ENCODE peak calls at places on chromosome 11, in eight cellular contexts. Z is Right ventricle myocardium inferior, M is left cardiac atrium, H is heart left ventricle, W is left ventricle myocardium superior, G is gastroesophageal sphincter, R is SK-N-SH treated with all-trans-retinoic acid at 6 μM for 48 hours, C is esophagus mucosa. L is an unnamed sample.

GRCh38 chr11:1573847-1574255 is 1.8 kb upstream of the DUSP8 start:
- ATAC-seq in Z (no peak), M (peak; percentile 12), H (peak; percentile 12), W (peak; percentile 21), G (no peak), R (peak; percentile 43), C (peak; percentile 33), L (peak; percentile 51)

GRCh38 chr11:112355726-112356125 is 95.1 kb upstream of the PLET1 start:
- ATAC-seq in Z (no peak), M (peak; percentile 94), H (peak; percentile 76), W (peak; percentile 41), G (peak; percentile 19), R (peak; percentile 93), C (peak; percentile 65), L (no peak)

GRCh38 chr11:126293726-126294125 is 10.1 kb upstream of the DCPS start:
- ATAC-seq in Z (no peak), M (no peak), H (peak; percentile 28), W (no peak), G (no peak), R (no peak), C (no peak), L (no peak)

GRCh38 chr11:95363189-95363588 is 132.2 kb upstream of the SESN3 start:
- ATAC-seq in Z (no peak), M (no peak), H (no peak), W (no peak), G (no peak), R (no peak), C (no peak), L (no peak)

GRCh38 chr11:95134491-95134890 is 44.8 kb downstream of the ENDOD1 start:
- ATAC-seq in Z (peak; percentile 52), M (peak; percentile 95), H (peak; percentile 75), W (peak; percentile 65), G (no peak), R (peak; percentile 97), C (peak; percentile 100), L (no peak)

GRCh38 chr11:8672346-8672745 is 10.1 kb downstream of the TRIM66 start:
- ATAC-seq in Z (no peak), M (no peak), H (no peak), W (no peak), G (no peak), R (no peak), C (no peak), L (no peak)

GRCh38 chr11:108198833-108199232 is 23.6 kb downstream of the NPAT start:
- ATAC-seq in Z (peak; percentile 40), M (peak; percentile 59), H (peak; percentile 48), W (peak; percentile 27), G (no peak), R (no peak), C (peak; percentile 92), L (no peak)

GRCh38 chr11:862028-862703 is 19.5 kb downstream of the TSPAN4 start:
- ATAC-seq in Z (peak; percentile 18), M (peak; percentile 2), H (no peak), W (no peak), G (peak; percentile 4), R (no peak), C (no peak), L (no peak)

GRCh38 chr11:47336595-47336994 is 15.9 kb downstream of the MYBPC3 start:
- ATAC-seq in Z (no peak), M (no peak), H (no peak), W (peak; percentile 1), G (no peak), R (no peak), C (no peak), L (no peak)

GRCh38 chr11:2708757-2709281 is 9.0 kb upstream of the KCNQ1OT1 start:
- ATAC-seq in Z (peak; percentile 18), M (peak; percentile 42), H (peak; percentile 6), W (peak; percentile 60), G (peak; percentile 37), R (no peak), C (no peak), L (no peak)

GRCh38 chr11:61656347-61657077 is 23.7 kb upstream of the DAGLA start:
- ATAC-seq in Z (no peak), M (no peak), H (peak; percentile 14), W (no peak), G (no peak), R (no peak), C (peak; percentile 43), L (peak; percentile 78)

GRCh38 chr11:27391336-27392015 is 28.5 kb upstream of the CCDC34 start:
- ATAC-seq in Z (no peak), M (peak; percentile 40), H (no peak), W (peak; percentile 26), G (no peak), R (no peak), C (peak; percentile 33), L (no peak)

GRCh38 chr11:57406337-57406904 is 16.0 kb upstream of the PRG2 start:
- ATAC-seq in Z (peak; percentile 54), M (peak; percentile 77), H (peak; percentile 79), W (peak; percentile 77), G (peak; percentile 39), R (no peak), C (peak; percentile 40), L (peak; percentile 91)

GRCh38 chr11:6357222-6357621 is 33.1 kb upstream of the SMPD1 start:
- ATAC-seq in Z (peak; percentile 74), M (peak; percentile 84), H (peak; percentile 52), W (peak; percentile 52), G (peak; percentile 84), R (peak; percentile 55), C (peak; percentile 35), L (peak; percentile 66)

GRCh38 chr11:66326261-66327111 is 9.6 kb upstream of the CD248 start:
- ATAC-seq in Z (peak; percentile 62), M (peak; percentile 65), H (peak; percentile 57), W (peak; percentile 73), G (peak; percentile 59), R (peak; percentile 62), C (peak; percentile 1), L (no peak)